ENCODE peak calls at places on chromosome 6, in nine cellular contexts. D is neural crest cell; S is stimulated activated CD4-positive, alpha-beta T cell treated with anti-CD3 and anti-CD28 coated beads, Interleukin-1b, Interleukin-23, amount 100 ng/mL, for 24 hours; R is lower lobe of right lung; T is T47D; N is NCI-H460; Z is RPMI8226; L is body of pancreas; K is nephron progenitor cell. O is an unnamed sample.

GRCh38 chr6:118188561-118188960 is 281.5 kb downstream of the SLC35F1 start:
- DNase-seq in D (no peak), S (no peak), R (no peak), T (no peak), N (no peak), Z (no peak), L (no peak), K (no peak), O (no peak)

GRCh38 chr6:5995705-5996686 is 10.7 kb downstream of the NRN1 start:
- DNase-seq in D (peak; percentile 58), S (no peak), R (peak; percentile 75), T (no peak), N (no peak), Z (no peak), L (peak; percentile 30), K (peak; percentile 88), O (no peak)

GRCh38 chr6:157455731-157456523 is 74.9 kb downstream of the ZDHHC14 start:
- DNase-seq in D (peak; percentile 33), S (no peak), R (no peak), T (no peak), N (no peak), Z (no peak), L (no peak), K (no peak), O (no peak)

GRCh38 chr6:150567823-150568383 is 31.8 kb upstream of the PLEKHG1 start:
- DNase-seq in D (no peak), S (no peak), R (no peak), T (no peak), N (no peak), Z (no peak), L (no peak), K (no peak), O (no peak)

GRCh38 chr6:16474834-16475781 is 236.7 kb downstream of the GMPR start:
- DNase-seq in D (no peak), S (no peak), R (no peak), T (no peak), N (no peak), Z (no peak), L (no peak), K (no peak), O (no peak)

GRCh38 chr6:15066433-15067337 is 179.2 kb upstream of the JARID2 start:
- DNase-seq in D (no peak), S (no peak), R (peak; percentile 63), T (peak; percentile 49), N (no peak), Z (no peak), L (peak; percentile 12), K (no peak), O (no peak)

GRCh38 chr6:12010635-12011275 is 1.4 kb upstream of the HIVEP1 start:
- DNase-seq in D (peak; percentile 61), S (no peak), R (peak; percentile 77), T (no peak), N (peak; percentile 43), Z (peak; percentile 66), L (peak; percentile 73), K (peak; percentile 68), O (no peak)

GRCh38 chr6:161011509-161012480 is 20.2 kb downstream of the MAP3K4 start:
- DNase-seq in D (no peak), S (no peak), R (no peak), T (no peak), N (no peak), Z (no peak), L (no peak), K (no peak), O (no peak)

GRCh38 chr6:43478008-43478372 is 620 bp downstream of the TJAP1 start:
- DNase-seq in D (no peak), S (no peak), R (no peak), T (no peak), N (no peak), Z (no peak), L (no peak), K (no peak), O (no peak)